ENCODE peak calls at places on chromosomes 1 and 21, in six cellular contexts. One of them, this sample, is unnamed.
A peak's percentile ranks its signal among the peaks of the same experiment; 100 is the strongest.

GRCh38 chr1:203692565-203693470 is 66.2 kb downstream of the ATP2B4 start:
- DNase-seq in A549: peak; percentile 82
- DNase-seq in stomach: peak; percentile 65
- DNase-seq in ovary: peak; percentile 92
- DNase-seq in H1: no peak
- DNase-seq in K562: peak; percentile 83
- DNase-seq in this sample: peak; percentile 96

GRCh38 chr1:63590161-63590560 is 3.0 kb upstream of the PGM1 start:
- DNase-seq in ovary: no peak
- DNase-seq in stomach: no peak
- DNase-seq in K562: no peak
- DNase-seq in H1: no peak
- DNase-seq in A549: no peak
- DNase-seq in this sample: no peak

GRCh38 chr1:143672983-143673382 is 298.8 kb downstream of the FAM72C start:
- DNase-seq in A549: no peak
- DNase-seq in ovary: no peak
- DNase-seq in H1: no peak
- DNase-seq in K562: no peak
- DNase-seq in stomach: no peak
- DNase-seq in this sample: no peak

GRCh38 chr1:45542591-45542990 is 8.0 kb upstream of the AKR1A1 start:
- DNase-seq in ovary: no peak
- DNase-seq in stomach: peak; percentile 82
- DNase-seq in K562: no peak
- DNase-seq in A549: no peak
- DNase-seq in H1: no peak
- DNase-seq in this sample: no peak

GRCh38 chr1:78303620-78304019 is 187.2 kb upstream of the PTGFR start:
- DNase-seq in A549: peak; percentile 11
- DNase-seq in stomach: no peak
- DNase-seq in H1: no peak
- DNase-seq in K562: no peak
- DNase-seq in ovary: no peak
- DNase-seq in this sample: peak; percentile 84

GRCh38 chr1:218346391-218347204 is 1.5 kb downstream of the TGFB2 start:
- DNase-seq in stomach: no peak
- DNase-seq in H1: no peak
- DNase-seq in A549: no peak
- DNase-seq in ovary: peak; percentile 45
- DNase-seq in K562: no peak
- DNase-seq in this sample: peak; percentile 78

GRCh38 chr1:42186172-42186571 is 21.6 kb upstream of the GUCA2A start:
- DNase-seq in ovary: no peak
- DNase-seq in A549: no peak
- DNase-seq in H1: no peak
- DNase-seq in K562: no peak
- DNase-seq in stomach: no peak
- DNase-seq in this sample: no peak

GRCh38 chr1:143720087-143721023 is 251.4 kb downstream of the FAM72C start:
- DNase-seq in K562: peak; percentile 50
- DNase-seq in stomach: no peak
- DNase-seq in ovary: no peak
- DNase-seq in A549: peak; percentile 66
- DNase-seq in H1: peak; percentile 61
- DNase-seq in this sample: peak; percentile 67

GRCh38 chr1:159173303-159173702 is 1.9 kb downstream of the CADM3 start:
- DNase-seq in stomach: no peak
- DNase-seq in A549: no peak
- DNase-seq in ovary: no peak
- DNase-seq in K562: no peak
- DNase-seq in H1: no peak
- DNase-seq in this sample: no peak

DNA sequence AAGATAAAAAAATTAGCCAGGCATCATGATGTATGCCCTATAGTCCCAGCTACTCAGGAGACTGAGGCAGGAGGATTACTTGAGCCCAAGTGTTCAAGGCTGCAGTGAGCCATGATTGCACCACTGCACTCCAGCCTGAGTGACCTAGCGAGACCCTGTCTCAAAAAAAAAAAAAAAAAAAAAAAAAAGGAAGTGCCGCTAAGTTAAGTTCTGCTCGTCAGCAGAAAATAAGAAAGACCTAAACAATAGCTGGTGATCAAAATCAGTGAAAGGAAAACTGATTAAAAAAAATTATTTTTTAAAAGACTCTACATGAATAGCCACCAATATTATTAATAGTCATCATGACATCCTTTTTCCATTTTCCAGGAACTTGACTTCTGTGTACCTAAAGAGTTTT is 44.2 kb upstream of the MTR start:
- DNase-seq in K562: no peak
- DNase-seq in A549: no peak
- DNase-seq in H1: no peak
- DNase-seq in ovary: no peak
- DNase-seq in stomach: no peak
- DNase-seq in this sample: no peak
- TF ChIP-seq EP300 in K562: no peak
- TF ChIP-seq EP300 in A549: no peak
- TF ChIP-seq EP300 in H1: no peak
- TF ChIP-seq EP300 in ovary: no peak
- TF ChIP-seq EP300 in stomach: no peak
- TF ChIP-seq EP300 in this sample: no peak

GRCh38 chr1:157277281-157277680 is 139.1 kb upstream of the ETV3 start:
- DNase-seq in ovary: no peak
- DNase-seq in K562: no peak
- DNase-seq in stomach: no peak
- DNase-seq in H1: no peak
- DNase-seq in A549: no peak
- DNase-seq in this sample: no peak

GRCh38 chr1:157274698-157275534 is 136.7 kb upstream of the ETV3 start:
- DNase-seq in H1: no peak
- DNase-seq in ovary: no peak
- DNase-seq in A549: peak; percentile 15
- DNase-seq in stomach: no peak
- DNase-seq in K562: peak; percentile 27
- DNase-seq in this sample: no peak

GRCh38 chr1:157278383-157279156 is 140.4 kb upstream of the ETV3 start:
- DNase-seq in K562: peak; percentile 49
- DNase-seq in ovary: no peak
- DNase-seq in H1: no peak
- DNase-seq in A549: no peak
- DNase-seq in stomach: no peak
- DNase-seq in this sample: no peak

GRCh38 chr1:157284446-157284845 is 146.3 kb upstream of the ETV3 start:
- DNase-seq in K562: no peak
- DNase-seq in ovary: no peak
- DNase-seq in A549: no peak
- DNase-seq in H1: no peak
- DNase-seq in stomach: no peak
- DNase-seq in this sample: no peak

DNA sequence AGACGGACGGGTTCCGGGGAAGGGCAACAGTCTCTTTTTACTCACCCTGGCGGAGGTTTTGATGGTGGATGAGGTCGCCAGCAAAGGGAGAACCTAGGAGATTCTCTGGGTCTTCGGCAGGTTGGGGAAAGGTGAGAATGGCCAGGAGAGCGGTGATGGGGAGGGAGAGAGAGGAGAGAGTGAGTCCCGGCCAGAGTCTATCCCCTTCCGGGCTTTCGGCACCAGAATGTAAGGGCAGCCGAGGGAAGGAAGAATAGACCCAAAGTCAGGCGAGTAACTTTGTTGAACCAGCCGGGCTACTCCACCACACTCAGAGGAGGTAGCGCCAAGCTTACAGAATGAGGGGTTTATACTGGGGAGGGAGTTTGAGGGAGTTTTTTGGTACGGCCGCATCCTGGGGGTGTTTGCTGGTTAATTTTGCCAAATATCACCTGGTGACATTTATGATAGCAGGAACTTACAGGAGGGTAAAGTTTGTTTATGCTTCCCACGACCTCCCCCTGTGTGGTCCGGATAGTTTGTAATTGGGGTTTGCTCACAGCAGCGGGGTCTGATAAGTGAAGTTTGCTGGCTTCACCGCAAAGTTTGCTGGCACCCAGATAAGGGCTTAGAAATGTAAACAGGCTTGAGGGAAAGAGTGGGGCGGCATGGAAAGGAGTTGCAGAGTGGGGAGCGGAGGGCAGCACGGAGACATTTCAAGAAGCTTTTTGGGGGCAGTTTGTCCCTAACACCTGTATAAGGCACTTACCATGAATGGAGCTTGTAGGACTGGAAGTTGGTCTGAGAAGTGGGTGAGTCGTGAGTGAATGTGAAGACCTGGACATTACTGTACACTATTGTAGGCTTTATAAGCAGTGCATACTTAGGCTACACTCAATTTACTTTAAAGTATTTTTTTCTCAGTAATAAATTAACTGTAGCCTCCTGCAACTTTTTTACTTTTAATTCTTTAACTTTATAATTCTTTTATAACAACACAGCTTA is 141.3 kb upstream of the ETV3 start:
- DNase-seq in H1: no peak
- DNase-seq in stomach: peak; percentile 41
- DNase-seq in K562: peak; percentile 71
- DNase-seq in A549: no peak
- DNase-seq in ovary: no peak
- DNase-seq in this sample: no peak
- TF ChIP-seq POLR2A in H1: no peak
- TF ChIP-seq POLR2A in stomach: no peak
- TF ChIP-seq POLR2A in K562: no peak
- TF ChIP-seq POLR2A in A549: no peak
- TF ChIP-seq POLR2A in ovary: no peak
- TF ChIP-seq POLR2A in this sample: no peak

GRCh38 chr1:226823643-226824042 is 46.8 kb upstream of the PSEN2 start:
- DNase-seq in stomach: no peak
- DNase-seq in K562: no peak
- DNase-seq in A549: no peak
- DNase-seq in H1: no peak
- DNase-seq in ovary: no peak
- DNase-seq in this sample: no peak

GRCh38 chr1:226827458-226827857 is 43.0 kb upstream of the PSEN2 start:
- DNase-seq in K562: peak; percentile 45
- DNase-seq in A549: no peak
- DNase-seq in H1: peak; percentile 54
- DNase-seq in ovary: peak; percentile 59
- DNase-seq in stomach: peak; percentile 27
- DNase-seq in this sample: peak; percentile 93

GRCh38 chr1:226826479-226827245 is 43.8 kb upstream of the PSEN2 start:
- DNase-seq in stomach: no peak
- DNase-seq in H1: no peak
- DNase-seq in ovary: no peak
- DNase-seq in K562: no peak
- DNase-seq in A549: no peak
- DNase-seq in this sample: no peak

GRCh38 chr1:226825746-226826100 is 44.7 kb upstream of the PSEN2 start:
- DNase-seq in A549: no peak
- DNase-seq in ovary: no peak
- DNase-seq in stomach: no peak
- DNase-seq in H1: no peak
- DNase-seq in K562: no peak
- DNase-seq in this sample: no peak

GRCh38 chr1:226825037-226825745 is 45.2 kb upstream of the PSEN2 start:
- DNase-seq in H1: no peak
- DNase-seq in ovary: no peak
- DNase-seq in A549: no peak
- DNase-seq in stomach: no peak
- DNase-seq in K562: no peak
- DNase-seq in this sample: no peak
- TF ChIP-seq EP300 in H1: no peak
- TF ChIP-seq EP300 in ovary: no peak
- TF ChIP-seq EP300 in A549: no peak
- TF ChIP-seq EP300 in stomach: no peak
- TF ChIP-seq EP300 in K562: no peak
- TF ChIP-seq EP300 in this sample: no peak

GRCh38 chr1:227316456-227316855 is 1.8 kb downstream of the CDC42BPA start:
- DNase-seq in K562: no peak
- DNase-seq in stomach: no peak
- DNase-seq in A549: no peak
- DNase-seq in ovary: no peak
- DNase-seq in H1: no peak
- DNase-seq in this sample: no peak

GRCh38 chr1:227316941-227317540 is 1.3 kb downstream of the CDC42BPA start:
- DNase-seq in K562: no peak
- DNase-seq in A549: peak; percentile 28
- DNase-seq in H1: no peak
- DNase-seq in ovary: no peak
- DNase-seq in stomach: no peak
- DNase-seq in this sample: no peak

GRCh38 chr1:227317541-227318002 is 720 bp downstream of the CDC42BPA start:
- DNase-seq in stomach: no peak
- DNase-seq in K562: peak; percentile 57
- DNase-seq in A549: peak; percentile 74
- DNase-seq in ovary: peak; percentile 38
- DNase-seq in H1: peak; percentile 69
- DNase-seq in this sample: peak; percentile 66

GRCh38 chr1:227314014-227314848 is 4.1 kb downstream of the CDC42BPA start:
- DNase-seq in A549: no peak
- DNase-seq in stomach: no peak
- DNase-seq in K562: no peak
- DNase-seq in ovary: no peak
- DNase-seq in H1: no peak
- DNase-seq in this sample: no peak

GRCh38 chr1:227315500-227316346 is 2.6 kb downstream of the CDC42BPA start:
- DNase-seq in ovary: no peak
- DNase-seq in H1: no peak
- DNase-seq in stomach: peak; percentile 33
- DNase-seq in A549: peak; percentile 69
- DNase-seq in K562: no peak
- DNase-seq in this sample: no peak
- TF ChIP-seq POLR2A in ovary: no peak
- TF ChIP-seq POLR2A in H1: no peak
- TF ChIP-seq POLR2A in stomach: no peak
- TF ChIP-seq POLR2A in A549: no peak
- TF ChIP-seq POLR2A in K562: peak; percentile 45
- TF ChIP-seq POLR2A in this sample: no peak

GRCh38 chr21:41229527-41230248 is 61.7 kb downstream of the BACE2 start:
- DNase-seq in K562: no peak
- DNase-seq in A549: no peak
- DNase-seq in stomach: no peak
- DNase-seq in ovary: no peak
- DNase-seq in H1: no peak
- DNase-seq in this sample: no peak

GRCh38 chr21:41228958-41229357 is 61.0 kb downstream of the BACE2 start:
- DNase-seq in stomach: no peak
- DNase-seq in H1: no peak
- DNase-seq in A549: no peak
- DNase-seq in K562: no peak
- DNase-seq in ovary: no peak
- DNase-seq in this sample: no peak

GRCh38 chr21:41231060-41231459 is 63.1 kb downstream of the BACE2 start:
- DNase-seq in H1: no peak
- DNase-seq in A549: no peak
- DNase-seq in K562: no peak
- DNase-seq in ovary: no peak
- DNase-seq in stomach: no peak
- DNase-seq in this sample: no peak

GRCh38 chr21:41232055-41232454 is 64.1 kb downstream of the BACE2 start:
- DNase-seq in H1: no peak
- DNase-seq in stomach: no peak
- DNase-seq in K562: no peak
- DNase-seq in A549: no peak
- DNase-seq in ovary: no peak
- DNase-seq in this sample: no peak

GRCh38 chr21:41230530-41230929 is 62.6 kb downstream of the BACE2 start:
- DNase-seq in A549: no peak
- DNase-seq in stomach: no peak
- DNase-seq in ovary: no peak
- DNase-seq in H1: no peak
- DNase-seq in K562: no peak
- DNase-seq in this sample: no peak
- TF ChIP-seq EP300 in A549: no peak
- TF ChIP-seq EP300 in stomach: no peak
- TF ChIP-seq EP300 in ovary: no peak
- TF ChIP-seq EP300 in H1: no peak
- TF ChIP-seq EP300 in K562: no peak
- TF ChIP-seq EP300 in this sample: no peak